ENCODE peak calls at places on chromosomes 1 and 21, in eight cellular contexts. M is activated CD4-positive, alpha-beta T cell treated with anti-CD3 and anti-CD28 coated beads, Interleukin-2, amount 50 U/mL, for 1 hour; Z is AG08395; R is SHP77 treated with DMSO at 0.1 percent for 48 hours; A is stimulated activated CD4-positive, alpha-beta T cell treated with anti-CD3 and anti-CD28 coated beads, Interleukin-15, amount 100 ng/mL, for 1 hour; I is IMR-90; J is amygdala; Y is hippocampal formation. V is an unnamed sample.

GRCh38 chr1:29315262-29315661 is 78.9 kb downstream of the PTPRU start:
- DNase-seq in M (no peak), Z (no peak), R (no peak), A (no peak), I (no peak), J (no peak), Y (no peak), V (no peak)

GRCh38 chr1:62601412-62601971 is 4.2 kb downstream of the ANGPTL3 start:
- DNase-seq in M (no peak), Z (no peak), R (no peak), A (no peak), I (peak), J (no peak), Y (no peak), V (no peak)

GRCh38 chr21:29939859-29940245 is at the start of gene GRIK1:
- DNase-seq in M (no peak), Z (no peak), R (peak), A (no peak), I (no peak), J (no peak), Y (no peak), V (no peak)

GRCh38 chr1:28668956-28669719 is 554 bp downstream of the GMEB1 start:
- DNase-seq in M (peak), Z (peak), R (peak), A (peak), I (peak), J (peak), Y (no peak), V (no peak)

GRCh38 chr1:234919061-234919755 is 209.4 kb downstream of the TOMM20 start:
- DNase-seq in M (no peak), Z (no peak), R (no peak), A (no peak), I (no peak), J (no peak), Y (no peak), V (no peak)

GRCh38 chr1:160789051-160789701 is 6.8 kb upstream of the LY9 start:
- DNase-seq in M (no peak), Z (no peak), R (no peak), A (no peak), I (no peak), J (no peak), Y (no peak), V (no peak)

GRCh38 chr1:17200246-17200645 is 4.7 kb upstream of the PADI1 start:
- DNase-seq in M (no peak), Z (no peak), R (no peak), A (no peak), I (no peak), J (no peak), Y (no peak), V (no peak)

GRCh38 chr1:21340230-21340564 is 49.9 kb upstream of the ECE1 start:
- DNase-seq in M (no peak), Z (no peak), R (peak), A (no peak), I (no peak), J (no peak), Y (no peak), V (no peak)

GRCh38 chr1:94986783-94987182 is 59.9 kb upstream of the CNN3 start:
- DNase-seq in M (no peak), Z (peak), R (no peak), A (no peak), I (peak), J (no peak), Y (no peak), V (no peak)

GRCh38 chr21:38716942-38717341 is 88.8 kb upstream of the ETS2 start:
- DNase-seq in M (no peak), Z (peak), R (no peak), A (no peak), I (peak), J (no peak), Y (no peak), V (no peak)

GRCh38 chr1:21596179-21596578 is 73.0 kb downstream of the RAP1GAP start:
- DNase-seq in M (no peak), Z (no peak), R (no peak), A (no peak), I (no peak), J (no peak), Y (no peak), V (no peak)

GRCh38 chr1:110198746-110199145 is 11.4 kb upstream of the KCNC4 start:
- DNase-seq in M (no peak), Z (no peak), R (no peak), A (no peak), I (no peak), J (no peak), Y (no peak), V (no peak)

GRCh38 chr1:56456426-56457101 is 122.8 kb downstream of the PLPP3 start:
- DNase-seq in M (no peak), Z (peak), R (no peak), A (no peak), I (peak), J (no peak), Y (no peak), V (no peak)

GRCh38 chr1:100250264-100250663 is 630 bp upstream of the DBT start:
- DNase-seq in M (no peak), Z (no peak), R (no peak), A (no peak), I (no peak), J (no peak), Y (no peak), V (no peak)

GRCh38 chr1:175373786-175374623 is 181.4 kb upstream of the KIAA0040 start:
- DNase-seq in M (no peak), Z (peak), R (no peak), A (no peak), I (no peak), J (peak), Y (no peak), V (no peak)

GRCh38 chr1:102715150-102715549 is 393.2 kb downstream of the COL11A1 start:
- DNase-seq in M (no peak), Z (no peak), R (no peak), A (no peak), I (no peak), J (no peak), Y (no peak), V (no peak)

GRCh38 chr1:118485757-118486156 is 300.7 kb upstream of the SPAG17 start:
- DNase-seq in M (no peak), Z (no peak), R (peak), A (no peak), I (no peak), J (no peak), Y (no peak), V (no peak)

GRCh38 chr1:7341145-7341900 is 429.8 kb upstream of the VAMP3 start:
- DNase-seq in M (no peak), Z (no peak), R (peak), A (no peak), I (peak), J (no peak), Y (no peak), V (no peak)

GRCh38 chr1:220368352-220369265 is 96.4 kb upstream of the RAB3GAP2 start:
- DNase-seq in M (no peak), Z (peak), R (no peak), A (no peak), I (no peak), J (no peak), Y (no peak), V (peak)

GRCh38 chr21:46515109-46515508 is 56.4 kb downstream of the DIP2A start:
- DNase-seq in M (no peak), Z (no peak), R (no peak), A (no peak), I (peak), J (peak), Y (peak), V (no peak)

GRCh38 chr1:198699167-198700015 is 60.6 kb downstream of the PTPRC start:
- DNase-seq in M (peak), Z (peak), R (peak), A (peak), I (peak), J (peak), Y (no peak), V (no peak)

GRCh38 chr21:19475525-19475924 is 1071.9 kb upstream of the TMPRSS15 start:
- DNase-seq in M (no peak), Z (no peak), R (no peak), A (no peak), I (no peak), J (no peak), Y (no peak), V (no peak)

GRCh38 chr1:40385437-40386310 is 12.1 kb downstream of the SMAP2 start:
- DNase-seq in M (peak), Z (no peak), R (no peak), A (no peak), I (no peak), J (no peak), Y (peak), V (no peak)

GRCh38 chr1:156050376-156050775 is 3.2 kb downstream of the UBQLN4 start:
- DNase-seq in M (no peak), Z (peak), R (no peak), A (no peak), I (no peak), J (peak), Y (peak), V (no peak)

GRCh38 chr1:201718346-201719202 is 110.4 kb upstream of the IPO9 start:
- DNase-seq in M (no peak), Z (no peak), R (no peak), A (no peak), I (no peak), J (peak), Y (peak), V (no peak)

GRCh38 chr1:74407902-74408301 is 104.5 kb downstream of the LRRC53 start:
- DNase-seq in M (no peak), Z (no peak), R (no peak), A (no peak), I (no peak), J (no peak), Y (no peak), V (no peak)

GRCh38 chr1:97186381-97186780 is 464.8 kb downstream of the PTBP2 start:
- DNase-seq in M (no peak), Z (no peak), R (no peak), A (no peak), I (no peak), J (no peak), Y (no peak), V (no peak)

GRCh38 chr1:199580280-199580679 is 447.2 kb upstream of the NR5A2 start:
- DNase-seq in M (no peak), Z (no peak), R (no peak), A (no peak), I (no peak), J (no peak), Y (no peak), V (no peak)

GRCh38 chr21:27477321-27477720 is 510.4 kb upstream of the ADAMTS5 start:
- DNase-seq in M (no peak), Z (peak), R (no peak), A (no peak), I (peak), J (no peak), Y (no peak), V (no peak)

GRCh38 chr1:155981266-155982088 is 3.1 kb upstream of the ARHGEF2 start:
- DNase-seq in M (no peak), Z (peak), R (no peak), A (no peak), I (peak), J (no peak), Y (no peak), V (no peak)

GRCh38 chr21:44199448-44199847 is 41.3 kb downstream of the ICOSLG start:
- DNase-seq in M (no peak), Z (no peak), R (no peak), A (no peak), I (no peak), J (no peak), Y (no peak), V (no peak)